ENCODE peak calls at places on chromosomes 5 and 9, in four cellular contexts. P is HepG2, R is K562, Q is GM12878. K is an unnamed sample.

GRCh38 chr9:94867842-94868312 is 141.4 kb downstream of the AOPEP start:
- DNase-seq in P (no peak), R (no peak), Q (no peak), K (peak)

GRCh38 chr9:124110307-124110915 is 98.8 kb downstream of the LHX2 start:
- DNase-seq in P (peak), R (peak), Q (no peak), K (peak)

GRCh38 chr9:120857481-120857880 is 14.8 kb upstream of the PSMD5 start:
- DNase-seq in P (no peak), R (no peak), Q (no peak), K (no peak)

GRCh38 chr5:53246042-53246836 is 136.7 kb upstream of the MOCS2 start:
- DNase-seq in P (no peak), R (peak), Q (no peak), K (no peak)

GRCh38 chr5:175840050-175840841 is 31.1 kb upstream of the CPLX2 start:
- DNase-seq in P (peak), R (peak), Q (no peak), K (no peak)

GRCh38 chr5:173689713-173690360 is 73.4 kb upstream of the BOD1 start:
- DNase-seq in P (peak), R (no peak), Q (no peak), K (peak)

GRCh38 chr5:138664276-138664943 is 88.8 kb upstream of the CTNNA1 start:
- DNase-seq in P (no peak), R (no peak), Q (no peak), K (no peak)

GRCh38 chr5:151123897-151124751 is 33.5 kb downstream of the ANXA6 start:
- DNase-seq in P (no peak), R (no peak), Q (peak), K (peak)

GRCh38 chr9:86792136-86792535 is 155.2 kb downstream of the GAS1 start:
- DNase-seq in P (no peak), R (no peak), Q (no peak), K (no peak)

GRCh38 chr9:35374910-35375309 is 115.0 kb upstream of the RUSC2 start:
- DNase-seq in P (no peak), R (no peak), Q (no peak), K (no peak)
- TF ChIP-seq MYC in P (no peak), R (no peak), Q (no peak), K (no peak)

DNA sequence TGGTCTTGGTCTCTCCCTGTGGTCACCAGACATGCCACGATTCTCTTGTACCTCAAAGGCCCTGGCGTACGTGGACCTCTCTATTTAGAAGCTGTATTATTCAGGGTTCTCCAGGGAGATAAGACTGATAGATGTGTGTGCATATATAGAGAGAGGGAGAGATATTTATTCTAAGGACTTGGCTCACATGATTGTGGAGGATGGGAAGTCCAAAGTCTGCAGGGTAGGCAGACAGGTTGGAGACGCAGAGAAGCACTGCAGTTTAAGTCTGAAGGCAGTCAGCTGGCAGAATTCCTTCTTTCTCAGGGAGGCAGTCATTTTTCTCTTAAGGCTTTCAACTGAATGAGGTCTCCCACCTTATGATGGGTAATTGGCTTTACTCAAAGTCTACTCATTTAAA is 16.3 kb downstream of the C9orf57 start:
- DNase-seq in P (no peak), R (no peak), Q (no peak), K (no peak)
- TF ChIP-seq POLR2AphosphoS5 in P (no peak), R (no peak), Q (no peak), K (no peak)

GRCh38 chr9:82761911-82762310 is 301.0 kb downstream of the RASEF start:
- DNase-seq in P (no peak), R (no peak), Q (no peak), K (no peak)

GRCh38 chr9:82757921-82758320 is 305.0 kb downstream of the RASEF start:
- DNase-seq in P (no peak), R (no peak), Q (no peak), K (no peak)

GRCh38 chr9:82764270-82764669 is 298.7 kb downstream of the RASEF start:
- DNase-seq in P (no peak), R (no peak), Q (no peak), K (peak)

GRCh38 chr9:82763631-82764030 is 299.3 kb downstream of the RASEF start:
- DNase-seq in P (no peak), R (no peak), Q (no peak), K (no peak)
- TF ChIP-seq CTCF in P (peak), R (no peak), Q (no peak), K (no peak)

GRCh38 chr9:93533863-93534262 is 42.5 kb upstream of the PHF2 start:
- DNase-seq in P (no peak), R (no peak), Q (no peak), K (no peak)
- TF ChIP-seq MYC in P (no peak), R (no peak), Q (no peak), K (no peak)

GRCh38 chr9:24766081-24766480 is 220.4 kb upstream of the IZUMO3 start:
- DNase-seq in P (no peak), R (no peak), Q (no peak), K (no peak)
- TF ChIP-seq POLR2AphosphoS5 in P (no peak), R (no peak), Q (no peak), K (no peak)

GRCh38 chr9:132235125-132235524 is 73.3 kb downstream of the NTNG2 start:
- DNase-seq in P (no peak), R (no peak), Q (no peak), K (no peak)

GRCh38 chr9:132235894-132236661 is 74.2 kb downstream of the NTNG2 start:
- DNase-seq in P (peak), R (peak), Q (no peak), K (peak)

GRCh38 chr9:132238026-132238972 is 76.4 kb downstream of the NTNG2 start:
- DNase-seq in P (no peak), R (no peak), Q (no peak), K (no peak)

GRCh38 chr9:132237481-132237880 is 75.6 kb downstream of the NTNG2 start:
- DNase-seq in P (no peak), R (no peak), Q (no peak), K (no peak)

DNA sequence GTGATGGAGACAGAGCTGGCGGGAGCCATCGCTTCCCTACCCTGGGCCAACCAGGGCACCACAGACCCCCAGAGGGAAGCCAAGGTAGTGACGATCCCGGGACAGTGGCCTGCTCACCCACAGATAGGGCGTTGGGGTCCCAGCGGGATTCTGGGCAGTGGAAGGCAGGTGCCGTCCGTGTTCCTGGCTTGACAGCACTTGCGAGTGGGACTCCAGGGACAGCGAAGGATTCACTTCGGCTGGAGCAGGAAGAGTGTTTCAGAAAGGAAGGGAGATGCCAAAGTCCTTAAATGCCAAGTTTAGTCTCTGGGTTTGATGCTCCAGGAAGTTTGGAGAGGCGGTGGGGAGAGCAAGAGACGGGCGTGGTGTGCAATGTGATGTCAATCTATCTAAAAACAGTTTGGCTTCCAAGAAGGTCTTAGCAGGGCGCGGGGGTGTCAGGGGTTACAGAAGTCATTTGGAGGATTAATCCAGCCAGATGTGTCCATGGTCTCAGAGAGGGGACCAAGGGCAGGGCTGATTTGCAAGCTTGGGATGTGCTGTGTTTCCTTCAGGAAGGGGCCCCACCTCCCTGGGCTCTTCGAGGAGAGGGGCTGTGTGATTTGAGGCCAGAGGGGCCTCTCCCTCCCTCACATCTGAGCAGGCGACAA is 74.9 kb downstream of the NTNG2 start:
- DNase-seq in P (no peak), R (no peak), Q (no peak), K (no peak)
- TF ChIP-seq CTCF in P (no peak), R (peak), Q (no peak), K (no peak)

GRCh38 chr5:55338810-55339243 is 31.0 kb downstream of the MTREX start:
- DNase-seq in P (no peak), R (no peak), Q (peak), K (no peak)
- TF ChIP-seq MYC in P (no peak), R (no peak), Q (no peak), K (no peak)

DNA sequence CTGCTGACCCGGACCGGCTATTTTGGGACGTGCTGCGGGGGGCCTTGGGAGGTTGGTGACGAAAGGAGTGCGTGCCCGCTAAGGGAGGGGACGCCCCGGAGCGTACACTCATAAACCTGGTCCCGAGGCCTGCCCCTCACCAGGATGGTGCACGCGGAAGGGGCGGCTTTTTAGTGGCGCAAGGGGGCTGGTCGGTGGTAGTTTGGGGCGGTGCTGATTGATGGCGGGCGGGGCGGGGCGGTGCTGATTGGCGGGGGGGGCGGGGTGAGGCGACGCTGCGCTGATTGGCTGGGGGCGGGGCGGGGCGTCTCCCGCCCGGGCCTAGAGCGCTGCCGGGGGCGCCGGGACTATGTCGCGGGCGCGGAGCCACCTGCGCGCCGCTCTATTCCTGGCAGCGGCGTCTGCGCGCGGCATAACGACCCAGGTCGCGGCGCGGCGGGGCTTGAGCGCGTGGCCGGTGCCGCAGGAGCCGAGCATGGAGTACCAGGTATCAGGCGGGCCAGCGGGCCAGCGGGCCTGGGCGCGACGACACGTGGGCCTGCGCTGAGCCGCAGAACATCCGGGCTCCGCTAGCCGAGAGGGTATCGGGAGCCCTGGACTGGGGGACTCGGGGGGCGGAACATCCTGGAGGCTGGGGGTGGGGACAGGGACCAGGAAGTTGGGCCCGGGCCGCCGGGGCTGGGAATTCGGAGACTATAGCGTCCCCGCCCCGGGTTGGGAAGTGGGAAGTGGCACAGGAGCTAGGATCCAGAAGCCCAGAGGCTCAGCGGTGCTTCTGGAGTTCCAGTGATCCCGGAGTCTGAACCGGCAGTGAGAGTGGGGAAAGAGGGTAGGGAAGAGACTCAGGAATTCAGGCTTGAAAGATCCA is at the start of gene FPGS:
- DNase-seq in P (peak), R (peak), Q (peak), K (peak)
- TF ChIP-seq POLR2AphosphoS5 in P (peak), R (peak), Q (peak), K (peak)

GRCh38 chr5:145903113-145903512 is 30.3 kb upstream of the GRXCR2 start:
- DNase-seq in P (no peak), R (peak), Q (no peak), K (no peak)
- TF ChIP-seq CTCF in P (no peak), R (peak), Q (no peak), K (no peak)